ENCODE peak calls at places on chromosome 5, in eight cellular contexts. L is Calu3, I is bronchial epithelial cell, W is endodermal cell, T is H1, X is endothelial cell, Q is astrocyte of the spinal cord, M is H9. Z is an unnamed sample.
A peak's percentile ranks its signal among the peaks of the same experiment; 100 is the strongest.

GRCh38 chr5:179825655-179826182 is 5.0 kb downstream of the SQSTM1 start:
- DNase-seq in L (no peak), I (no peak), W (no peak), T (no peak), X (no peak), Q (no peak), M (no peak), Z (no peak)

GRCh38 chr5:139631520-139632165 is 16.5 kb upstream of the CXXC5 start:
- DNase-seq in L (no peak), I (no peak), W (no peak), T (no peak), X (no peak), Q (no peak), M (no peak), Z (no peak)

GRCh38 chr5:113242481-113243348 is 192.1 kb downstream of the TSSK1B start:
- DNase-seq in L (no peak), I (peak; percentile 86), W (no peak), T (no peak), X (no peak), Q (no peak), M (no peak), Z (no peak)

GRCh38 chr5:181190711-181191525 is 14.1 kb downstream of the TRIM7 start:
- DNase-seq in L (peak; percentile 59), I (no peak), W (peak; percentile 74), T (no peak), X (peak; percentile 62), Q (no peak), M (no peak), Z (peak; percentile 69)

GRCh38 chr5:116130471-116130870 is 45.6 kb downstream of the COMMD10 start:
- DNase-seq in L (no peak), I (peak; percentile 23), W (no peak), T (no peak), X (no peak), Q (peak; percentile 33), M (no peak), Z (no peak)

GRCh38 chr5:103587185-103587748 is 24.7 kb upstream of the NUDT12 start:
- DNase-seq in L (no peak), I (peak; percentile 41), W (no peak), T (no peak), X (no peak), Q (peak; percentile 59), M (no peak), Z (no peak)

GRCh38 chr5:10485142-10485795 is 43.6 kb downstream of the ROPN1L start:
- DNase-seq in L (peak; percentile 32), I (no peak), W (peak; percentile 91), T (no peak), X (peak; percentile 21), Q (peak; percentile 97), M (peak; percentile 71), Z (peak; percentile 47)

GRCh38 chr5:139141841-139142240 is 56.3 kb downstream of the SIL1 start:
- DNase-seq in L (no peak), I (no peak), W (no peak), T (no peak), X (no peak), Q (peak; percentile 91), M (no peak), Z (no peak)

GRCh38 chr5:115542651-115543364 is 1.8 kb downstream of the FEM1C start:
- DNase-seq in L (no peak), I (peak; percentile 49), W (no peak), T (no peak), X (no peak), Q (no peak), M (no peak), Z (no peak)

GRCh38 chr5:124317471-124317870 is 429.0 kb downstream of the ZNF608 start:
- DNase-seq in L (no peak), I (no peak), W (no peak), T (no peak), X (no peak), Q (no peak), M (no peak), Z (no peak)

GRCh38 chr5:80798633-80799032 is 143.8 kb upstream of the DHFR start:
- DNase-seq in L (no peak), I (no peak), W (no peak), T (no peak), X (no peak), Q (no peak), M (no peak), Z (no peak)

GRCh38 chr5:175478384-175479124 is at the start of gene SFXN1:
- DNase-seq in L (peak; percentile 86), I (peak; percentile 58), W (peak; percentile 91), T (no peak), X (peak; percentile 68), Q (peak; percentile 80), M (peak; percentile 77), Z (peak; percentile 80)

GRCh38 chr5:27311544-27311943 is 273.2 kb upstream of the CDH9 start:
- DNase-seq in L (no peak), I (peak; percentile 71), W (no peak), T (no peak), X (no peak), Q (peak; percentile 15), M (no peak), Z (no peak)

GRCh38 chr5:124972703-124973102 is 226.3 kb upstream of the ZNF608 start:
- DNase-seq in L (no peak), I (no peak), W (peak; percentile 78), T (no peak), X (no peak), Q (no peak), M (peak; percentile 46), Z (no peak)

GRCh38 chr5:127320032-127320945 is 29.7 kb downstream of the MEGF10 start:
- DNase-seq in L (peak; percentile 42), I (no peak), W (no peak), T (no peak), X (no peak), Q (peak; percentile 69), M (no peak), Z (no peak)

GRCh38 chr5:78252715-78253114 is 41.8 kb downstream of the AP3B1 start:
- DNase-seq in L (no peak), I (no peak), W (no peak), T (no peak), X (no peak), Q (no peak), M (no peak), Z (no peak)

GRCh38 chr5:52989025-52989780 is at the start of gene ITGA2:
- DNase-seq in L (peak; percentile 83), I (peak; percentile 64), W (peak; percentile 86), T (no peak), X (peak; percentile 48), Q (peak; percentile 61), M (peak; percentile 73), Z (peak; percentile 39)

GRCh38 chr5:52988335-52989024 is 672 bp upstream of the ITGA2 start:
- DNase-seq in L (no peak), I (peak; percentile 49), W (no peak), T (no peak), X (no peak), Q (no peak), M (no peak), Z (no peak)

GRCh38 chr5:52990531-52990925 is 1.4 kb downstream of the ITGA2 start:
- DNase-seq in L (no peak), I (no peak), W (no peak), T (no peak), X (no peak), Q (no peak), M (no peak), Z (no peak)

GRCh38 chr5:52987711-52988329 is 1.3 kb upstream of the ITGA2 start:
- DNase-seq in L (peak; percentile 62), I (peak; percentile 99), W (no peak), T (no peak), X (no peak), Q (peak; percentile 53), M (no peak), Z (no peak)

DNA sequence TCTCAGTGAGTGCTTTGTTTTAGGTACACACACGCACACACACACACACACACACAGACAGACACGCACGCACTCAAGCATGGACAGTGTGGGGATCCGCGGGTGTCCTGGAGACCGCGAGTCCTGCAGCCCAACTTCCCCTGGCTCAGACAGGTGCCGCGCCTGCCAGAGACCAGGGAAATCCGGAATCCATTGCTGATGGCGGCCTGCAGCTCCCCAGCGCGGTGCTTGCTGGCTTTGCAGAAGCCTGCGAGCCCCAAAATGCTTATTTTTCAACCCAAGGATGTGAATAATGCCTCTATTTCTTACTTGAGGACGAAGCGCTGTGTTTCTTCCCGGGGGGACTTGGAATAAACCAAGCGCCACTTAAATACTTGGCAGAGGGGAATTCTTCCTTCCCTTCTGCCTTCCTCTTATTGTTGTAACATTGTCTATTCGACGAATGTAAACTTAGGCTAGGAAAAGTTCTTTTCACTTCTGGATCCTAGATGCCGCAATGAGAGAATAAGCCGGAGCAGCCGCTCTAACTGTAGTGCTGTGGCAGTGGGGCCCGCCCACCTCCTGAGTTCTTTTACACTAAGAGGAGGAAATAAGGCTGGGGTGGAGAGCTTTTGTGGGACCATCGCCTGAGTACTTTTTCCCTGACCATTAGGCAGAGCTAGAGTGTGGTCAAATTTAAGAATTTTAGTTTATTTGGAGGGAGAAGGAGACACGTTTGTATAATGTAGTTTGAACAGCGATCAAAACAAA is 804 bp downstream of the ITGA2 start:
- DNase-seq in L (peak; percentile 46), I (no peak), W (peak; percentile 85), T (no peak), X (peak; percentile 55), Q (peak; percentile 64), M (peak; percentile 58), Z (peak; percentile 44)
- TF ChIP-seq CTCF in L (no peak), I (peak; percentile 31), W (peak; percentile 49), T (peak; percentile 45), X (no peak), Q (peak; percentile 38), M (peak; percentile 46), Z (no peak)

GRCh38 chr5:169089343-169089742 is 211.6 kb downstream of the SLIT3 start:
- DNase-seq in L (no peak), I (peak; percentile 64), W (peak; percentile 72), T (no peak), X (no peak), Q (no peak), M (no peak), Z (no peak)
- TF ChIP-seq CTCF in L (no peak), I (peak; percentile 39), W (peak; percentile 69), T (peak; percentile 50), X (peak; percentile 19), Q (no peak), M (peak; percentile 63), Z (no peak)

DNA sequence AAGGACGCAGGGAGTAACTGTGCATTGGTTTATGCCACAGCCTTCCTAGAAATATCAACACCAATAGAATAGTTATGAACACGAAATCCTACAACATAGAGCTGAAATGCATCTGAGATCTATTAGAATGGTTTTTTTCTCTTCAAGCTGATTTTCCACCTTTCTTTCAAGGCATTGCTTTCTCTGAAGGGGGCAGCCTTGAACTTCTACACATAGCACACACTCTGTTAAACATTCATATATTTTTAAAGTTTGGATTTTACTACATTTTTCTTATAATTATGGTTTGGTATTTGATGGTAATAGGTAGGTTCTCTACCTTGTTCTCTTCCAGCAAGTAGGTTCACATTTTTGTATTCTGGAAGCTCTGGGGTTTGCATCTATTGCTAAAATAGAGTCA is 661.8 kb downstream of the SEMA5A start:
- DNase-seq in L (no peak), I (no peak), W (no peak), T (no peak), X (no peak), Q (no peak), M (no peak), Z (no peak)
- TF ChIP-seq CTCF in L (no peak), I (no peak), W (peak; percentile 19), T (no peak), X (no peak), Q (peak; percentile 5), M (no peak), Z (no peak)

DNA sequence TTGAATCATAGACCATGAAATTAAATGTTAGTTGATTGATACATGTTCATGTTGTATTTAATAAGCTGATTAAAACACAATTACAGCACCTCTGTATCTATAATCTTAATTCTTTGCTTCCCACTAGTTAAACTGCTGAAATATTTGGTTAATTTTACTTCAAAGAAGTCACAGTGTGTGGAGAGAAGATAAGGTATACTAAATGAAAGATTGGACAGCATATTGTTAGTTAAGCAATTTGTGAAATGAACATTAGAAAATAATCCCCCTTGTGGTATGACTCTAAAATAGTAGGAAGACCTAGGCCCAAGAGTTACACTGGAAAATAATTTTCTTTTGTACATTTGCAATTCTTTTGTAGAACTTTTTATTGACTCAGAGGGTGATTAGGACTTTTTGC is 30.3 kb downstream of the MAN2A1 start:
- DNase-seq in L (no peak), I (no peak), W (no peak), T (no peak), X (no peak), Q (no peak), M (no peak), Z (no peak)
- TF ChIP-seq CTCF in L (no peak), I (no peak), W (peak; percentile 48), T (no peak), X (no peak), Q (no peak), M (no peak), Z (no peak)